ENCODE peak calls at places on chromosomes 12 and 14, in four cellular contexts. H, Z, S and I are unnamed samples.
A peak's percentile ranks its signal among the peaks of the same experiment; 100 is the strongest.

GRCh38 chr12:9868271-9868815 is 811 bp downstream of the CLEC2B start:
- DNase-seq in H (no peak), Z (no peak), S (peak; percentile 29), I (no peak)

GRCh38 chr12:62640910-62641448 is 174.4 kb downstream of the MON2 start:
- DNase-seq in H (peak; percentile 40), Z (peak; percentile 52), S (peak; percentile 24), I (no peak)

GRCh38 chr12:132284071-132284492 is 45.3 kb downstream of the GALNT9 start:
- DNase-seq in H (no peak), Z (peak; percentile 59), S (peak; percentile 21), I (no peak)

GRCh38 chr14:34262511-34262910 is 199.5 kb downstream of the SPTSSA start:
- DNase-seq in H (no peak), Z (no peak), S (no peak), I (no peak)

GRCh38 chr12:48903363-48903981 is 21.8 kb downstream of the FKBP11 start:
- DNase-seq in H (no peak), Z (peak; percentile 69), S (no peak), I (no peak)

GRCh38 chr12:57169046-57169795 is 21.8 kb upstream of the LRP1-AS start:
- DNase-seq in H (no peak), Z (no peak), S (no peak), I (no peak)

GRCh38 chr14:102323102-102323501 is 3.6 kb downstream of the ZNF839 start:
- DNase-seq in H (no peak), Z (peak; percentile 91), S (peak; percentile 86), I (no peak)

GRCh38 chr12:78698747-78699146 is 165.8 kb upstream of the SYT1 start:
- DNase-seq in H (no peak), Z (no peak), S (no peak), I (no peak)

GRCh38 chr12:981956-982355 is 9.1 kb upstream of the ERC1 start:
- DNase-seq in H (no peak), Z (no peak), S (no peak), I (no peak)

GRCh38 chr12:111268738-111269572 is 99.9 kb downstream of the PHETA1 start:
- DNase-seq in H (no peak), Z (no peak), S (no peak), I (no peak)

GRCh38 chr14:87628129-87628528 is 364.9 kb downstream of the GALC start:
- DNase-seq in H (no peak), Z (peak; percentile 4), S (peak; percentile 9), I (no peak)

GRCh38 chr12:27779416-27779815 is 617 bp upstream of the KLHL42 start:
- DNase-seq in H (no peak), Z (peak; percentile 5), S (peak; percentile 30), I (no peak)

GRCh38 chr12:94795520-94795919 is 145.2 kb upstream of the TMCC3 start:
- DNase-seq in H (no peak), Z (peak; percentile 47), S (peak; percentile 61), I (no peak)

GRCh38 chr14:65028937-65029336 is 42.2 kb downstream of the FNTB start:
- DNase-seq in H (no peak), Z (no peak), S (peak; percentile 24), I (no peak)

GRCh38 chr12:5096241-5096880 is 52.7 kb downstream of the KCNA5 start:
- DNase-seq in H (no peak), Z (peak; percentile 22), S (peak; percentile 74), I (no peak)
- TF ChIP-seq CTCF in H (no peak), Z (no peak), S (peak; percentile 22), I (no peak)

GRCh38 chr14:32908487-32909084 is 30.1 kb upstream of the NPAS3 start:
- DNase-seq in H (no peak), Z (no peak), S (no peak), I (no peak)

GRCh38 chr14:32913725-32914124 is 25.0 kb upstream of the NPAS3 start:
- DNase-seq in H (no peak), Z (peak; percentile 6), S (no peak), I (no peak)
- TF ChIP-seq CTCF in H (no peak), Z (peak; percentile 37), S (no peak), I (peak; percentile 71)

GRCh38 chr14:44505588-44505987 is 1.5 kb downstream of the FSCB start:
- DNase-seq in H (no peak), Z (no peak), S (no peak), I (no peak)
- TF ChIP-seq CTCF in H (no peak), Z (no peak), S (no peak), I (no peak)

GRCh38 chr12:102468261-102468940 is 12.0 kb downstream of the IGF1 start:
- DNase-seq in H (no peak), Z (no peak), S (peak; percentile 23), I (no peak)
- TF ChIP-seq CTCF in H (no peak), Z (no peak), S (no peak), I (no peak)